ENCODE peak calls at places on chromosome 5, in five cellular contexts. R, T, W, S and F are unnamed samples.

GRCh38 chr5:35860686-35861085 is 4.0 kb downstream of the IL7R start:
- DNase-seq in R (no peak), T (peak; percentile 16), W (no peak), S (no peak), F (no peak)

GRCh38 chr5:58985759-58986158 is 402.9 kb downstream of the RAB3C start:
- DNase-seq in R (no peak), T (no peak), W (no peak), S (no peak), F (no peak)

GRCh38 chr5:149423287-149424268 is 44.5 kb upstream of the IL17B start:
- DNase-seq in R (no peak), T (peak; percentile 85), W (no peak), S (peak; percentile 62), F (no peak)

GRCh38 chr5:178106556-178107239 is 6.6 kb upstream of the N4BP3 start:
- DNase-seq in R (no peak), T (no peak), W (no peak), S (no peak), F (no peak)

GRCh38 chr5:144187699-144188294 is 17.1 kb downstream of the KCTD16 start:
- DNase-seq in R (no peak), T (peak; percentile 99), W (no peak), S (peak; percentile 22), F (peak; percentile 36)

GRCh38 chr5:149836451-149837139 is 106.5 kb downstream of the PPARGC1B start:
- DNase-seq in R (no peak), T (no peak), W (no peak), S (no peak), F (no peak)

GRCh38 chr5:11985993-11986392 is 81.7 kb upstream of the CTNND2 start:
- DNase-seq in R (no peak), T (no peak), W (no peak), S (no peak), F (no peak)

GRCh38 chr5:146883496-146883895 is 4.9 kb upstream of the PPP2R2B start:
- DNase-seq in R (no peak), T (no peak), W (no peak), S (no peak), F (no peak)

GRCh38 chr5:131265318-131265803 is 1.5 kb downstream of the CDC42SE2 start:
- DNase-seq in R (peak; percentile 22), T (peak; percentile 38), W (peak; percentile 44), S (no peak), F (no peak)

GRCh38 chr5:169164481-169164925 is 136.4 kb downstream of the SLIT3 start:
- DNase-seq in R (no peak), T (no peak), W (no peak), S (no peak), F (no peak)

GRCh38 chr5:168613996-168614395 is 34.8 kb upstream of the PANK3 start:
- DNase-seq in R (no peak), T (no peak), W (no peak), S (no peak), F (no peak)

GRCh38 chr5:10860645-10861455 is 99.8 kb upstream of the DAP start:
- DNase-seq in R (no peak), T (peak; percentile 84), W (no peak), S (no peak), F (no peak)

GRCh38 chr5:179375966-179376365 is 30.7 kb upstream of the ADAMTS2 start:
- DNase-seq in R (no peak), T (no peak), W (no peak), S (no peak), F (peak; percentile 31)

GRCh38 chr5:141507387-141508091 is 18.7 kb downstream of the PCDHGC5 start:
- DNase-seq in R (no peak), T (peak; percentile 94), W (no peak), S (peak; percentile 74), F (no peak)

GRCh38 chr5:157523976-157524375 is 51.6 kb downstream of the ADAM19 start:
- DNase-seq in R (no peak), T (no peak), W (no peak), S (no peak), F (no peak)

GRCh38 chr5:142000709-142001484 is 11.9 kb downstream of the GNPDA1 start:
- DNase-seq in R (peak; percentile 21), T (no peak), W (no peak), S (no peak), F (no peak)

GRCh38 chr5:17184596-17184995 is 32.8 kb upstream of the BASP1 start:
- DNase-seq in R (no peak), T (peak; percentile 80), W (no peak), S (no peak), F (no peak)

GRCh38 chr5:166581827-166582226 is 1709.6 kb upstream of the WWC1 start:
- DNase-seq in R (no peak), T (no peak), W (no peak), S (no peak), F (no peak)

GRCh38 chr5:55985181-55985580 is 9.6 kb downstream of the IL6ST start:
- DNase-seq in R (no peak), T (no peak), W (no peak), S (no peak), F (no peak)

GRCh38 chr5:133309166-133309791 is 257.5 kb downstream of the HSPA4 start:
- DNase-seq in R (no peak), T (no peak), W (no peak), S (no peak), F (no peak)

GRCh38 chr5:39256472-39256871 is 37.1 kb upstream of the FYB1 start:
- DNase-seq in R (no peak), T (peak; percentile 89), W (no peak), S (no peak), F (no peak)

GRCh38 chr5:41161271-41161670 is 52.1 kb downstream of the C6 start:
- DNase-seq in R (no peak), T (peak; percentile 77), W (no peak), S (no peak), F (no peak)

GRCh38 chr5:83084336-83084735 is 7.0 kb downstream of the XRCC4 start:
- DNase-seq in R (no peak), T (no peak), W (no peak), S (no peak), F (no peak)

GRCh38 chr5:95850391-95850894 is 27.9 kb upstream of the GLRX start:
- DNase-seq in R (no peak), T (no peak), W (no peak), S (no peak), F (peak; percentile 76)

GRCh38 chr5:33079548-33079947 is 361.2 kb upstream of the TARS1 start:
- DNase-seq in R (no peak), T (peak; percentile 53), W (no peak), S (no peak), F (no peak)

GRCh38 chr5:132411382-132411925 is 41.9 kb downstream of the SLC22A5 start:
- DNase-seq in R (no peak), T (no peak), W (no peak), S (no peak), F (peak; percentile 38)

GRCh38 chr5:103119765-103120606 is at the start of the genes GIN1 and PPIP5K2:
- DNase-seq in R (peak; percentile 86), T (peak; percentile 98), W (peak; percentile 99), S (peak; percentile 94), F (peak; percentile 96)
- TF ChIP-seq POLR2A in R (peak; percentile 94), T (peak; percentile 76), W (peak; percentile 42), S (peak; percentile 58), F (peak; percentile 61)

DNA sequence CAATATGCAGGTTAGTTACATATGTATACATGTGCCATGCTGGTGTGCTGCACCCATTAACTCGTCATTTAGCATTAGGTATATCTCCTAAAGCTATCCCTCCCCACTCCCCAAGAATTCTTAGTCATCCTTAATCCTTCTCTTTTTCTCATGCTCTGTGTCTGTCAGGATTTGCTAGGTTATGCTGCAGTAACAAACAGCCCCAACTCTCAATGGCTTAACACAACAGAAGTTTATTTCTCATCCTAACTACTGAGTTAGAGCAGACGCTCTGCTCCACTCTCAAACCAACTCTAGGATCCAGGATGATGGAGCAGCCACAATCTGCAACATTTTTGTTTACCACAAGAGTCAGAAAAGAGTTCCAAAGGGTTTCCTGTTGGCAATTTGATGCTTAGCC is 28.2 kb upstream of the FAM169A start:
- DNase-seq in R (no peak), T (no peak), W (no peak), S (no peak), F (no peak)
- TF ChIP-seq POLR2A in R (no peak), T (no peak), W (no peak), S (no peak), F (no peak)

DNA sequence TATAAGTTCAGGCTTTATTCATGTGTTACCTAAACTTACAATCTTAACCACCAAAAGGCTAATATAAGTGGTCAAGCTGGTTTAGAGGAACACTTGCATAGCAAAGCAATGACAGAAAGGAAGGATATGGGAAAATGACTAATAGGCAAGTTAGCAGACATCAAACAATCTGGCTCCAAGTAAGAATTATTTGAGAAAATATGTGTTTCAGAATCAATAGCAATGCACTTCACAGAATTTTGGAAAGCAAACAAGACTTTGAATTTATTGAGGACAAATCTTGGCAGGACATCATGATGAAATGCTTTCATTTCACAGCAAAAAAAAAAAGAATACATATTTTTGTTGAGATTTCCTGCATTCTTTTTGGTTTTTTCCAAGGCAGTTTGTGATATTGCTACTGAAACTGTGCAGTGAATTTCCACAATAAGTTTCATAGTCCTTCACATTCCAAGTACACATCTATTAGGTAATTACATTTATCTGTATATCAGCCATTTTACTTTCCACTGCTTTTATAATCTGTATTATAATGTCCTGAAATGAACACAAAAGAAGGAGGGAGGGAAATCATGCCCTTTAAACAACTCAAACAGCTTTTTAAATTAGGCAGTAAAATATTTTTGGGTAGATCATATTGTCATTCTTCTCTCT is 417.9 kb downstream of the NR2F1-AS1 start:
- DNase-seq in R (no peak), T (peak; percentile 88), W (peak; percentile 91), S (no peak), F (no peak)
- TF ChIP-seq POLR2A in R (no peak), T (no peak), W (no peak), S (no peak), F (no peak)

DNA sequence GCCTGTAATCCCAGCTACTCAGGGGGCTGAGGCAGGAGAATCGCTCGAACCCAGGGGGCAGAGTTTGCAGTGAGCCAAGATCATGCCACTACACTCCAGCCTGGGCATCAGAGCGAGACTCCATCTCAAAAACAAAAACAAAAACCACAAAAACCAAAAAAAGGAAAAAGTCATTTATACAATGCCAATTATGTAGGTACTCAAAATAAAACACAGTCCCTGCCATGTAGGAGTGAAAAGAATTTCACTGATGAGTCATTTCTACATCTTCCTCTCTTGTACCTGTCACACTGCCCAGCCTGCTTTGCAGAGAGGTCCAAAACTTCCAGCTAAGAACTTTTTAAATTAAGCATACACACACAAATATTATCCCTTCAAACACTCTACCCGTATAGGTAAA is 215.8 kb downstream of the EPB41L4A start:
- DNase-seq in R (no peak), T (no peak), W (no peak), S (no peak), F (no peak)
- TF ChIP-seq POLR2A in R (no peak), T (no peak), W (no peak), S (no peak), F (no peak)